ENCODE peak calls at places on chromosomes 12 and 14, in eight cellular contexts. O, Z, A, E, N, R, U and S are unnamed samples. For H3K4me1 and H3K9me3, the result is how much of the 10 kb centered on the place peaks cover.

GRCh38 chr14:94936411-94936892 is 166.5 kb upstream of the GSC start:
- DNase-seq in O (peak), Z (peak), A (peak), E (no peak), N (peak), R (peak), U (no peak), S (peak)

GRCh38 chr12:92044435-92044834 is 101.2 kb downstream of the BTG1 start:
- DNase-seq in O (no peak), Z (no peak), A (no peak), E (no peak), N (no peak), R (no peak), U (no peak), S (no peak)

GRCh38 chr12:67154876-67155275 is 114.3 kb upstream of the CAND1 start:
- DNase-seq in O (no peak), Z (no peak), A (no peak), E (no peak), N (no peak), R (no peak), U (no peak), S (no peak)

GRCh38 chr12:31001581-31002360 is 71.9 kb upstream of the DDX11 start:
- DNase-seq in O (no peak), Z (peak), A (no peak), E (no peak), N (peak), R (no peak), U (no peak), S (no peak)

GRCh38 chr14:64238049-64238448 is 56.1 kb downstream of the ESR2 start:
- DNase-seq in O (no peak), Z (no peak), A (no peak), E (no peak), N (no peak), R (no peak), U (peak), S (no peak)

GRCh38 chr14:53367631-53368030 is 214.5 kb upstream of the DDHD1 start:
- DNase-seq in O (no peak), Z (no peak), A (no peak), E (no peak), N (no peak), R (no peak), U (no peak), S (no peak)

GRCh38 chr12:120669055-120669828 is 17.7 kb upstream of the MLEC start:
- DNase-seq in O (no peak), Z (peak), A (no peak), E (no peak), N (no peak), R (no peak), U (peak), S (peak)

GRCh38 chr12:110846615-110847566 is at the start of gene CCDC63:
- DNase-seq in O (peak), Z (peak), A (peak), E (no peak), N (peak), R (peak), U (no peak), S (peak)

GRCh38 chr12:57268264-57268663 is 17.3 kb upstream of the STAC3 start:
- DNase-seq in O (no peak), Z (no peak), A (no peak), E (no peak), N (no peak), R (no peak), U (no peak), S (no peak)

GRCh38 chr12:39581592-39581991 is 38.0 kb downstream of the ABCD2 start:
- DNase-seq in O (no peak), Z (no peak), A (no peak), E (no peak), N (no peak), R (no peak), U (no peak), S (no peak)

GRCh38 chr14:75915063-75915462 is 66.7 kb downstream of the TGFB3 start:
- DNase-seq in O (no peak), Z (no peak), A (no peak), E (no peak), N (no peak), R (no peak), U (no peak), S (no peak)

GRCh38 chr14:58746701-58747100 is 108.9 kb downstream of the DACT1 start:
- DNase-seq in O (no peak), Z (no peak), A (no peak), E (no peak), N (no peak), R (no peak), U (no peak), S (no peak)

GRCh38 chr14:64654072-64654899 is 49.9 kb upstream of the PLEKHG3 start:
- DNase-seq in O (no peak), Z (no peak), A (no peak), E (no peak), N (no peak), R (no peak), U (no peak), S (no peak)

GRCh38 chr12:127435439-127435838 is 831.5 kb upstream of the TMEM132C start:
- DNase-seq in O (no peak), Z (no peak), A (no peak), E (no peak), N (no peak), R (no peak), U (no peak), S (no peak)

GRCh38 chr12:110228756-110229155 is 52.3 kb upstream of the ATP2A2 start:
- DNase-seq in O (no peak), Z (no peak), A (no peak), E (no peak), N (no peak), R (no peak), U (no peak), S (no peak)

GRCh38 chr12:54988402-54989054 is 4.0 kb upstream of the TESPA1 start:
- DNase-seq in O (peak), Z (peak), A (peak), E (no peak), N (peak), R (peak), U (peak), S (peak)

GRCh38 chr12:60967128-60967527 is 1293.1 kb upstream of the USP15 start:
- DNase-seq in O (no peak), Z (no peak), A (no peak), E (no peak), N (no peak), R (no peak), U (no peak), S (no peak)

GRCh38 chr12:76919388-76920181 is 40.8 kb upstream of the CSRP2 start:
- DNase-seq in O (no peak), Z (no peak), A (no peak), E (no peak), N (no peak), R (no peak), U (no peak), S (no peak)

GRCh38 chr14:20706657-20707355 is 18.2 kb downstream of the ANG start:
- DNase-seq in O (no peak), Z (no peak), A (no peak), E (no peak), N (no peak), R (no peak), U (no peak), S (no peak)

GRCh38 chr12:3644103-3644502 is 108.8 kb downstream of the CRACR2A start:
- DNase-seq in O (no peak), Z (no peak), A (no peak), E (no peak), N (no peak), R (no peak), U (no peak), S (no peak)

GRCh38 chr12:20194171-20194570 is 174.2 kb upstream of the PDE3A start:
- DNase-seq in O (peak), Z (no peak), A (no peak), E (no peak), N (no peak), R (no peak), U (no peak), S (peak)

GRCh38 chr14:95339301-95339865 is 19.7 kb upstream of the CLMN start:
- DNase-seq in O (no peak), Z (no peak), A (no peak), E (no peak), N (no peak), R (no peak), U (no peak), S (no peak)

GRCh38 chr12:110227138-110227537 is 53.9 kb upstream of the ATP2A2 start:
- DNase-seq in O (no peak), Z (no peak), A (no peak), E (no peak), N (no peak), R (no peak), U (no peak), S (no peak)

GRCh38 chr14:73742520-73743238 is 28.5 kb upstream of the PNMA1 start:
- DNase-seq in O (no peak), Z (no peak), A (no peak), E (no peak), N (no peak), R (no peak), U (no peak), S (no peak)

GRCh38 chr14:91078095-91078737 is 17.8 kb upstream of the RPS6KA5 start:
- DNase-seq in O (no peak), Z (no peak), A (no peak), E (no peak), N (no peak), R (no peak), U (no peak), S (no peak)

GRCh38 chr14:100586153-100586519 is 1.1 kb downstream of the BEGAIN start:
- DNase-seq in O (no peak), Z (no peak), A (no peak), E (no peak), N (peak), R (peak), U (no peak), S (peak)

GRCh38 chr12:82959821-82960220 is 273.1 kb downstream of the TMTC2 start:
- DNase-seq in O (no peak), Z (no peak), A (no peak), E (no peak), N (no peak), R (no peak), U (no peak), S (no peak)

GRCh38 chr14:71852201-71852600 is 80.0 kb upstream of the RGS6 start:
- DNase-seq in O (no peak), Z (no peak), A (no peak), E (no peak), N (no peak), R (no peak), U (no peak), S (no peak)

GRCh38 chr14:61598980-61599379 is 96.3 kb upstream of the HIF1A start:
- DNase-seq in O (no peak), Z (no peak), A (no peak), E (no peak), N (no peak), R (no peak), U (peak), S (no peak)

GRCh38 chr14:33671556-33671955 is 279.3 kb downstream of the EGLN3 start:
- DNase-seq in O (no peak), Z (no peak), A (no peak), E (no peak), N (no peak), R (no peak), U (no peak), S (no peak)

GRCh38 chr14:81938341-81938740 is 404.7 kb upstream of the SEL1L start:
- DNase-seq in O (no peak), Z (no peak), A (no peak), E (no peak), N (no peak), R (no peak), U (no peak), S (no peak)

GRCh38 chr14:65352964-65353530 is 59.5 kb upstream of the FUT8 start:
- DNase-seq in O (no peak), Z (no peak), A (no peak), E (peak), N (no peak), R (no peak), U (peak), S (no peak)

GRCh38 chr14:31173120-31173837 is 34.3 kb downstream of the HECTD1 start:
- DNase-seq in O (no peak), Z (no peak), A (no peak), E (no peak), N (no peak), R (no peak), U (no peak), S (no peak)

GRCh38 chr12:92396647-92397258 is 251.1 kb upstream of the BTG1 start:
- DNase-seq in O (no peak), Z (no peak), A (no peak), E (peak), N (no peak), R (no peak), U (no peak), S (peak)

GRCh38 chr14:49584058-49584457 is 2.1 kb downstream of the RPS29 start:
- DNase-seq in O (no peak), Z (no peak), A (no peak), E (no peak), N (no peak), R (no peak), U (no peak), S (no peak)
- H3K4me3 ChIP-seq in O (no peak), Z (no peak), A (no peak), E (peak), N (peak), R (peak), U (peak), S (peak)

GRCh38 chr12:6216581-6216980 is 16.4 kb downstream of the CD9 start:
- DNase-seq in O (no peak), Z (no peak), A (no peak), E (no peak), N (no peak), R (no peak), U (no peak), S (no peak)
- H3K4me1 ChIP-seq in O (under half), Z (under half), A (under half), E (half or more), N (half or more), R (half or more), U (under half), S (under half)

GRCh38 chr12:2247109-2247508 is 194.3 kb downstream of the CACNA1C start:
- DNase-seq in O (no peak), Z (no peak), A (no peak), E (no peak), N (no peak), R (no peak), U (no peak), S (no peak)

GRCh38 chr12:2248901-2249381 is 196.2 kb downstream of the CACNA1C start:
- DNase-seq in O (no peak), Z (no peak), A (no peak), E (no peak), N (no peak), R (peak), U (peak), S (no peak)

GRCh38 chr12:2246358-2246757 is 193.6 kb downstream of the CACNA1C start:
- DNase-seq in O (no peak), Z (no peak), A (no peak), E (no peak), N (no peak), R (no peak), U (no peak), S (no peak)

GRCh38 chr12:2250797-2251196 is 198.0 kb downstream of the CACNA1C start:
- DNase-seq in O (no peak), Z (no peak), A (no peak), E (no peak), N (no peak), R (no peak), U (no peak), S (no peak)

GRCh38 chr12:2248087-2248900 is 195.5 kb downstream of the CACNA1C start:
- DNase-seq in O (no peak), Z (no peak), A (no peak), E (no peak), N (no peak), R (no peak), U (no peak), S (no peak)
- H3K9me3 ChIP-seq in O (under half), Z (under half), A (under half), E (under half), N (under half), R (under half), U (under half), S (under half)

GRCh38 chr14:36097356-36097755 is 79.2 kb downstream of the PTCSC3 start:
- DNase-seq in O (no peak), Z (no peak), A (no peak), E (no peak), N (no peak), R (no peak), U (no peak), S (no peak)
- H3K4me3 ChIP-seq in O (no peak), Z (no peak), A (no peak), E (no peak), N (no peak), R (no peak), U (no peak), S (no peak)

GRCh38 chr14:36657409-36658090 is 4.1 kb upstream of the PAX9 start:
- DNase-seq in O (no peak), Z (peak), A (no peak), E (no peak), N (peak), R (no peak), U (no peak), S (no peak)
- H3K4me1 ChIP-seq in O (under half), Z (under half), A (under half), E (under half), N (under half), R (half or more), U (under half), S (under half)

DNA sequence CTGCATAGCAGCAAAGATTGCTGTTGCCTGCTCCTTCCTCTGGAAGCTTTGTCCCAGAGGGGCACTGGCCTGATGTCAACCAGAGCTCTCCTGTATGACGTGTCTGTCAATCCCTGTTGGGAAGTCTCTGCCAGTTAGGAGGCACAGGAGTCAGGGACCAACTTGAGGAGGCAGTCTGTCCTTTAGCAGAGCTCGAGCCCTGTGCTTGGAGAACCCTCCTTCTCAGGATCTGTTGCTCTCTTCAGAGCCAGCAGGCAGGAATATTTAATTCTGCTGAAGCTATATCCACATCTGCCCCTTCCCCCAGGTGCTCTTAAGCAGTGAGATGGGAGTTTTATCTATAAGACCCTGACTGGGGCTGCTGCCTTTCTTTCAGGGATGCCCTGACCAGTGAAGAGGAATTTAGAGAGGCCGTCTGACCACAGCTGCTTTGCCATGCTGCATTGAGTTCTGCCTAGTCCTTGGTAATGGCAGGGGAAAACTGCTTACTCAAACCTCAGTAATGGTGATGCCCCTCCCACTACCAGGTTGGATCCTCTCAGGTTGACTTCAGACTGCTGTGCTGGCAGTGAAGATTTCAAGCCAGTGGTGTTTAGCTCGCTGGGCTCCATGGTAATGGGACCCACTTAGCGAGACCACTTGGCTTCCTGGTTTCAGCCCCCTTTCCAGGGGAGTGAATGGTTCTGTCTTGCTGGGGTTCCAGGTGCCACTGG is 218.6 kb upstream of the SLC38A2 start:
- DNase-seq in O (no peak), Z (no peak), A (no peak), E (no peak), N (no peak), R (no peak), U (no peak), S (no peak)
- H3K9me3 ChIP-seq in O (under half), Z (under half), A (under half), E (under half), N (under half), R (under half), U (under half), S (under half)